ENCODE peak calls at places on chromosomes 1 and 21, in ten cellular contexts. Y is H9, E is HCT116, N is fibroblast of lung, C is GM23248, Q is Karpas-422, W is K562, F is IMR-90, U is OCI-LY7, D is A549. V is an unnamed sample.

GRCh38 chr1:7093297-7093696 is 308.0 kb downstream of the CAMTA1 start:
- DNase-seq in F (no peak), Q (no peak), U (no peak), W (no peak), D (no peak), C (no peak), Y (no peak), E (no peak), N (no peak), V (no peak)

GRCh38 chr1:24725209-24725651 is 20.0 kb upstream of the CLIC4 start:
- DNase-seq in Y (peak; percentile 84), N (peak; percentile 57), U (no peak), Q (no peak), E (no peak), F (peak; percentile 54), C (peak; percentile 43), W (no peak), D (no peak), V (no peak)

GRCh38 chr1:186183970-186184628 is 191.0 kb downstream of the TPR start:
- DNase-seq in W (no peak), Y (no peak), F (no peak), U (no peak), D (no peak), E (no peak), Q (no peak), C (peak; percentile 59), N (peak; percentile 69), V (no peak)

GRCh38 chr1:39960461-39960958 is 5.6 kb downstream of the MFSD2A start:
- DNase-seq in Y (no peak), D (no peak), Q (peak; percentile 91), E (no peak), W (peak; percentile 42), F (no peak), U (peak; percentile 87), C (no peak), N (no peak), V (no peak)

GRCh38 chr1:11761988-11762406 is at the start of gene C1orf167:
- DNase-seq in F (no peak), U (no peak), E (no peak), N (no peak), Y (peak; percentile 70), W (peak; percentile 92), C (no peak), Q (peak; percentile 49), D (no peak), V (no peak)

GRCh38 chr1:162056043-162056442 is 13.4 kb upstream of the NOS1AP start:
- DNase-seq in E (peak; percentile 74), C (peak; percentile 82), F (peak; percentile 67), D (peak; percentile 64), Q (peak; percentile 90), N (peak; percentile 56), W (peak; percentile 64), U (peak; percentile 39), Y (peak; percentile 88), V (peak; percentile 65)

GRCh38 chr1:160739098-160739511 is at the start of gene SLAMF7:
- DNase-seq in W (no peak), N (no peak), F (no peak), U (no peak), E (no peak), Y (no peak), C (no peak), D (no peak), Q (no peak), V (no peak)

GRCh38 chr1:234965128-234965527 is 163.5 kb downstream of the TOMM20 start:
- DNase-seq in C (no peak), E (no peak), N (no peak), U (no peak), F (no peak), Q (no peak), W (no peak), Y (no peak), D (no peak), V (no peak)

GRCh38 chr21:46152939-46153258 is 2.5 kb downstream of the FTCD start:
- DNase-seq in E (no peak), W (no peak), D (no peak), U (no peak), Y (no peak), C (no peak), N (no peak), F (no peak), Q (no peak), V (no peak)

GRCh38 chr21:38072489-38072888 is 156.2 kb upstream of the KCNJ6 start:
- DNase-seq in D (no peak), U (no peak), N (no peak), Q (no peak), Y (no peak), F (no peak), W (no peak), E (no peak), C (no peak), V (no peak)

GRCh38 chr1:70353641-70354331 is 736 bp downstream of the ANKRD13C start:
- DNase-seq in Q (peak; percentile 77), U (no peak), C (peak; percentile 84), W (peak; percentile 26), D (peak; percentile 14), Y (no peak), N (peak; percentile 91), E (no peak), F (peak; percentile 74), V (no peak)

GRCh38 chr1:62687903-62688686 is at the start of gene DOCK7:
- DNase-seq in Y (peak; percentile 84), C (peak; percentile 91), D (peak; percentile 57), N (peak; percentile 82), W (peak; percentile 76), Q (peak; percentile 44), E (peak; percentile 53), F (peak; percentile 74), U (peak; percentile 73), V (peak; percentile 87)

GRCh38 chr1:152109231-152109997 is 5.8 kb downstream of the TCHH start:
- DNase-seq in C (peak; percentile 49), F (peak; percentile 6), Q (no peak), Y (peak; percentile 49), N (no peak), E (no peak), U (no peak), W (no peak), D (no peak), V (no peak)
- H3K4me2 ChIP-seq in C (peak overlapping the region; percentile 99), F (peak overlapping the region; percentile 62), Q (no peak overlapping the region), Y (no peak overlapping the region), N (peak overlapping the region; percentile 88), E (peak overlapping the region; percentile 77), U (no peak overlapping the region), W (no peak overlapping the region), D (peak overlapping the region; percentile 98), V (peak overlapping the region; percentile 11)

GRCh38 chr1:220336391-220337065 is 64.3 kb upstream of the RAB3GAP2 start:
- DNase-seq in D (no peak), Y (no peak), E (no peak), U (no peak), C (no peak), Q (no peak), F (no peak), W (no peak), N (no peak), V (no peak)

GRCh38 chr1:220338759-220339158 is 66.5 kb upstream of the RAB3GAP2 start:
- DNase-seq in N (no peak), F (no peak), E (no peak), D (no peak), U (no peak), C (no peak), Y (peak; percentile 82), W (no peak), Q (no peak), V (no peak)

GRCh38 chr1:220335668-220336067 is 63.4 kb upstream of the RAB3GAP2 start:
- DNase-seq in E (no peak), Y (no peak), N (peak; percentile 53), W (no peak), Q (no peak), U (no peak), C (no peak), D (no peak), F (no peak), V (no peak)

GRCh38 chr1:220342853-220343252 is 70.6 kb upstream of the RAB3GAP2 start:
- DNase-seq in Y (no peak), C (peak; percentile 62), U (no peak), D (no peak), E (no peak), F (no peak), W (no peak), Q (no peak), N (no peak), V (no peak)

DNA sequence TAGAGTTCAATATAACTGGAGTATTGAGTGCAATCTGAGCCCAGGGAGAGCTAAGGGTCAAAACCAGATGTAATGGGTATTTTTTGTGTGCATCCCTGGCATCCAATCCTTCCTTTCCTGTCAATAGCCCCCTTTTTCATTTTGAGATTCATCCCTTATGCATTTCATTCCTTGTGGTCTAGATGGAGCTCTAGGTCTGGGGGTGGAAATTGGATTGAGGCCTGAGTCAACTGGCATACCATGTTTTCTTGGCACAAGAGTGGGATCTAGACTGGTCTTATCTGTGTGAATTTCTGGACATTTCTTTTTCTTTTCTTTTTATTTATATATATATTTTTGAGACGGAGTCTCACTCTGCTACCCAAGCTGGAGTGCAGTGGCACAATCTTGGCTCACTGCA is 67.3 kb upstream of the RAB3GAP2 start:
- DNase-seq in U (no peak), N (peak; percentile 22), C (peak; percentile 14), F (no peak), Q (no peak), D (no peak), Y (no peak), E (no peak), W (no peak), V (no peak)
- H3K27ac ChIP-seq in U (no peak overlapping the region), N (no peak overlapping the region), C (no peak overlapping the region), F (no peak overlapping the region), Q (no peak overlapping the region), D (no peak overlapping the region), Y (peak overlapping the region; percentile 97), E (no peak overlapping the region), W (no peak overlapping the region), V (no peak overlapping the region)

DNA sequence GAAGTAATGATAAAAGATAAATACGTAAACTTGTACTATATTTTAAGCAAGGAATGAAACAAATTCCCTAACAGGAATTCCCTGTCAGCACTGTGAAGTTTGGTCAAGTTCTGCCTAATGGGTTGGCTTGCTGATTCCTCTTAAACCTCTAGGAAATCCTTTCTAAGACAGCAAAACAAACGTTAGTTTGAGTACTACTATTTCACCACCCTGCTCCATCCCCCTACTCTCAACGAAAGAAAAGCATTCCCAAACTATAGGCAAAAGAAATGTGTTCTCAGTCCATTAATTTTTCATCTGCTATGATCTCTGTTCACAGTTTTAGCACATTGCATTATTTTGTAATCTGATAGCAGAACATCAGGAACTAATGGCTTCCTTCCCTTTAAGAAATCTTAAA is 16.1 kb downstream of the SERPINC1 start:
- DNase-seq in E (no peak), N (no peak), W (no peak), C (no peak), D (no peak), U (no peak), Q (no peak), Y (no peak), F (no peak), V (no peak)
- H3K4me2 ChIP-seq in E (no peak overlapping the region), N (no peak overlapping the region), W (no peak overlapping the region), C (no peak overlapping the region), D (no peak overlapping the region), U (no peak overlapping the region), Q (no peak overlapping the region), Y (no peak overlapping the region), F (no peak overlapping the region), V (no peak overlapping the region)

DNA sequence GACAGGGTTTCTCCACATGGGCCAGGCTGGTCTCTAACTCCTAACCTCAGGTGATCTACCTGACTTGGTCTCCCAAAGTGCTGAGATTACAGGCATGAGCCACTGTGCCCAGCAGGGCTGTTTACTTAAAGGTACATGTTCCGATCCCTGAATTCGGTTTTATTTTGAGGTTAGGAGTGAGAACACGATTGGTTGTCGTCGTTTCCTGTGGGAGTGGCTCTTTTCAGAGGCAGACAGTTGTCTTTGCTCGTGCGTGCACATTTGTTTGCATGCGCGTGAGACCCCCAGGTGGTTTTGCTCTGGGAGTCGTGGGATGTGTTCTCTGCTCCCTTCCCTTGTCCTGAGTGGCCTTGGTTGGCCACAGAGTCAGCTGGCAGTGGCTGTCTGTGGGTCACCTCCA is 60.2 kb downstream of the SKI start:
- DNase-seq in U (no peak), N (no peak), Q (no peak), D (no peak), C (no peak), F (no peak), Y (no peak), E (no peak), W (no peak), V (no peak)
- H3K27ac ChIP-seq in U (no peak overlapping the region), N (no peak overlapping the region), Q (no peak overlapping the region), D (no peak overlapping the region), C (no peak overlapping the region), F (no peak overlapping the region), Y (no peak overlapping the region), E (no peak overlapping the region), W (no peak overlapping the region), V (no peak overlapping the region)